ENCODE peak calls at places on chromosomes 6 and 20, in four cellular contexts. One of them, this sample, is unnamed.

GRCh38 chr6:112780498-112781096 is 433.5 kb downstream of the RFPL4B start:
- DNase-seq in BJ: no peak
- DNase-seq in upper lobe of right lung: no peak
- DNase-seq in progenitor cell of endocrine pancreas: peak; percentile 66
- DNase-seq in this sample: peak; percentile 77

GRCh38 chr20:22449115-22449973 is 135.0 kb downstream of the FOXA2 start:
- DNase-seq in BJ: no peak
- DNase-seq in upper lobe of right lung: no peak
- DNase-seq in progenitor cell of endocrine pancreas: no peak
- DNase-seq in this sample: no peak

GRCh38 chr6:154805288-154805911 is 72.2 kb downstream of the SCAF8 start:
- DNase-seq in BJ: no peak
- DNase-seq in upper lobe of right lung: no peak
- DNase-seq in progenitor cell of endocrine pancreas: no peak
- DNase-seq in this sample: no peak

GRCh38 chr20:50434653-50435396 is 75.4 kb upstream of the PTPN1 start:
- DNase-seq in BJ: peak; percentile 52
- DNase-seq in upper lobe of right lung: no peak
- DNase-seq in progenitor cell of endocrine pancreas: no peak
- DNase-seq in this sample: no peak

GRCh38 chr6:112806163-112806900 is 459.2 kb downstream of the RFPL4B start:
- DNase-seq in BJ: no peak
- DNase-seq in upper lobe of right lung: no peak
- DNase-seq in progenitor cell of endocrine pancreas: no peak
- DNase-seq in this sample: no peak

GRCh38 chr6:55239099-55239498 is 64.8 kb downstream of the HCRTR2 start:
- DNase-seq in BJ: no peak
- DNase-seq in upper lobe of right lung: no peak
- DNase-seq in progenitor cell of endocrine pancreas: no peak
- DNase-seq in this sample: no peak

GRCh38 chr6:9711313-9711712 is 703.6 kb downstream of the TFAP2A start:
- DNase-seq in BJ: no peak
- DNase-seq in upper lobe of right lung: no peak
- DNase-seq in progenitor cell of endocrine pancreas: no peak
- DNase-seq in this sample: no peak

GRCh38 chr6:6925391-6926164 is 182.2 kb upstream of the RREB1 start:
- DNase-seq in BJ: no peak
- DNase-seq in upper lobe of right lung: no peak
- DNase-seq in progenitor cell of endocrine pancreas: no peak
- DNase-seq in this sample: no peak

GRCh38 chr20:9483131-9483530 is 31.3 kb upstream of the LAMP5 start:
- DNase-seq in BJ: no peak
- DNase-seq in upper lobe of right lung: no peak
- DNase-seq in progenitor cell of endocrine pancreas: no peak
- DNase-seq in this sample: no peak

GRCh38 chr20:51138576-51138975 is 115.7 kb upstream of the KCNG1 start:
- DNase-seq in BJ: no peak
- DNase-seq in upper lobe of right lung: no peak
- DNase-seq in progenitor cell of endocrine pancreas: no peak
- DNase-seq in this sample: no peak

GRCh38 chr6:75480425-75480824 is 13.2 kb downstream of the FILIP1 start:
- DNase-seq in BJ: peak; percentile 43
- DNase-seq in upper lobe of right lung: no peak
- DNase-seq in progenitor cell of endocrine pancreas: no peak
- DNase-seq in this sample: no peak

GRCh38 chr6:116066789-116067188 is 6.1 kb upstream of the FRK start:
- DNase-seq in BJ: no peak
- DNase-seq in upper lobe of right lung: no peak
- DNase-seq in progenitor cell of endocrine pancreas: no peak
- DNase-seq in this sample: no peak

GRCh38 chr6:169556758-169557505 is 144.9 kb downstream of the WDR27 start:
- DNase-seq in BJ: no peak
- DNase-seq in upper lobe of right lung: no peak
- DNase-seq in progenitor cell of endocrine pancreas: no peak
- DNase-seq in this sample: no peak

GRCh38 chr6:71887006-71887743 is 825 bp downstream of the RIMS1 start:
- DNase-seq in BJ: no peak
- DNase-seq in upper lobe of right lung: peak; percentile 60
- DNase-seq in progenitor cell of endocrine pancreas: no peak
- DNase-seq in this sample: no peak

GRCh38 chr6:324116-324728 is 31.9 kb downstream of the DUSP22 start:
- DNase-seq in BJ: no peak
- DNase-seq in upper lobe of right lung: peak; percentile 66
- DNase-seq in progenitor cell of endocrine pancreas: no peak
- DNase-seq in this sample: no peak

GRCh38 chr6:86825436-86825835 is 111.9 kb upstream of the HTR1E start:
- DNase-seq in BJ: no peak
- DNase-seq in upper lobe of right lung: no peak
- DNase-seq in progenitor cell of endocrine pancreas: no peak
- DNase-seq in this sample: no peak

GRCh38 chr20:61263938-61264337 is 11.9 kb downstream of the CDH4 start:
- DNase-seq in BJ: no peak
- DNase-seq in upper lobe of right lung: no peak
- DNase-seq in progenitor cell of endocrine pancreas: no peak
- DNase-seq in this sample: no peak

GRCh38 chr6:156886409-156886808 is 109.2 kb downstream of the ARID1B start:
- DNase-seq in BJ: no peak
- DNase-seq in upper lobe of right lung: no peak
- DNase-seq in progenitor cell of endocrine pancreas: no peak
- DNase-seq in this sample: no peak

GRCh38 chr20:31547017-31547675 is 32.9 kb downstream of the HM13 start:
- DNase-seq in BJ: peak; percentile 42
- DNase-seq in upper lobe of right lung: peak; percentile 90
- DNase-seq in progenitor cell of endocrine pancreas: peak; percentile 60
- DNase-seq in this sample: peak; percentile 99

GRCh38 chr6:1524040-1524480 is 85.7 kb upstream of the FOXC1 start:
- DNase-seq in BJ: no peak
- DNase-seq in upper lobe of right lung: peak; percentile 90
- DNase-seq in progenitor cell of endocrine pancreas: peak; percentile 34
- DNase-seq in this sample: peak; percentile 82

GRCh38 chr6:79713701-79714322 is 82.7 kb downstream of the SH3BGRL2 start:
- DNase-seq in BJ: no peak
- DNase-seq in upper lobe of right lung: no peak
- DNase-seq in progenitor cell of endocrine pancreas: peak; percentile 45
- DNase-seq in this sample: peak; percentile 72

GRCh38 chr6:104218132-104218531 is 641.6 kb downstream of the HACE1 start:
- DNase-seq in BJ: no peak
- DNase-seq in upper lobe of right lung: no peak
- DNase-seq in progenitor cell of endocrine pancreas: no peak
- DNase-seq in this sample: no peak

GRCh38 chr6:18795726-18796125 is 408.6 kb downstream of the RNF144B start:
- DNase-seq in BJ: no peak
- DNase-seq in upper lobe of right lung: no peak
- DNase-seq in progenitor cell of endocrine pancreas: no peak
- DNase-seq in this sample: no peak

GRCh38 chr6:22653980-22654610 is 84.7 kb downstream of the HDGFL1 start:
- DNase-seq in BJ: no peak
- DNase-seq in upper lobe of right lung: no peak
- DNase-seq in progenitor cell of endocrine pancreas: no peak
- DNase-seq in this sample: no peak

GRCh38 chr6:44338228-44339122 is 4.0 kb upstream of the SPATS1 start:
- DNase-seq in BJ: no peak
- DNase-seq in upper lobe of right lung: no peak
- DNase-seq in progenitor cell of endocrine pancreas: peak; percentile 30
- DNase-seq in this sample: peak; percentile 78

GRCh38 chr6:35674594-35674993 is 14.1 kb downstream of the FKBP5 start:
- DNase-seq in BJ: no peak
- DNase-seq in upper lobe of right lung: no peak
- DNase-seq in progenitor cell of endocrine pancreas: no peak
- DNase-seq in this sample: no peak

GRCh38 chr6:7136859-7137334 is 29.1 kb downstream of the RREB1 start:
- DNase-seq in BJ: no peak
- DNase-seq in upper lobe of right lung: no peak
- DNase-seq in progenitor cell of endocrine pancreas: no peak
- DNase-seq in this sample: no peak

GRCh38 chr6:142380626-142381025 is 78.8 kb downstream of the ADGRG6 start:
- DNase-seq in BJ: no peak
- DNase-seq in upper lobe of right lung: no peak
- DNase-seq in progenitor cell of endocrine pancreas: no peak
- DNase-seq in this sample: no peak

GRCh38 chr20:63224272-63225081 is 8.5 kb upstream of the YTHDF1 start:
- DNase-seq in BJ: no peak
- DNase-seq in upper lobe of right lung: peak; percentile 78
- DNase-seq in progenitor cell of endocrine pancreas: no peak
- DNase-seq in this sample: no peak
- TF ChIP-seq CTCF in BJ: peak; percentile 50
- TF ChIP-seq CTCF in upper lobe of right lung: peak; percentile 10
- TF ChIP-seq CTCF in progenitor cell of endocrine pancreas: no peak
- TF ChIP-seq CTCF in this sample: no peak

GRCh38 chr20:20594171-20594530 is 118.3 kb downstream of the RALGAPA2 start:
- DNase-seq in BJ: no peak
- DNase-seq in upper lobe of right lung: no peak
- DNase-seq in progenitor cell of endocrine pancreas: no peak
- DNase-seq in this sample: no peak
- TF ChIP-seq CTCF in BJ: no peak
- TF ChIP-seq CTCF in upper lobe of right lung: no peak
- TF ChIP-seq CTCF in progenitor cell of endocrine pancreas: peak; percentile 28
- TF ChIP-seq CTCF in this sample: no peak

DNA sequence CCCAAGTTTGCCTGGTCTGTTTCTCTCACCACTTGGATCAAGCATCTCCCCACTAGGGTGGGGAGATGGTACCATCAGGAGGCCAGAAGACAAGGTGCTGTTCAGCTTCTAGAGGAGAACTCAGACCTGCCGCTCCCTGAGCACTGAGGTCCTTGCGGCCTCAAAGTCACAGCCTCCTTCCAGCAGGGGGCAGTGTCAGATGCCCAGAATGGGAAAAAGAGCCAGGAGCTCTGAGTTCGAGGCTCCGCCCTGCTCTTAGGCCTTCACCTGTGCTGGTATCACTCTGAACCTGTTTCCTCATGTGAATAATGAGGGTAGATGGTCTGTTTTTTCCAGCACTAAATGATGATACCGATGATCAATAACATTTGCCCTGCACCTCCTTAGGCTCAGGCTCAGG is 68.7 kb downstream of the TOX2 start:
- DNase-seq in BJ: no peak
- DNase-seq in upper lobe of right lung: no peak
- DNase-seq in progenitor cell of endocrine pancreas: no peak
- DNase-seq in this sample: no peak
- TF ChIP-seq CTCF in BJ: peak; percentile 35
- TF ChIP-seq CTCF in upper lobe of right lung: peak; percentile 40
- TF ChIP-seq CTCF in progenitor cell of endocrine pancreas: peak; percentile 20
- TF ChIP-seq CTCF in this sample: peak; percentile 43

DNA sequence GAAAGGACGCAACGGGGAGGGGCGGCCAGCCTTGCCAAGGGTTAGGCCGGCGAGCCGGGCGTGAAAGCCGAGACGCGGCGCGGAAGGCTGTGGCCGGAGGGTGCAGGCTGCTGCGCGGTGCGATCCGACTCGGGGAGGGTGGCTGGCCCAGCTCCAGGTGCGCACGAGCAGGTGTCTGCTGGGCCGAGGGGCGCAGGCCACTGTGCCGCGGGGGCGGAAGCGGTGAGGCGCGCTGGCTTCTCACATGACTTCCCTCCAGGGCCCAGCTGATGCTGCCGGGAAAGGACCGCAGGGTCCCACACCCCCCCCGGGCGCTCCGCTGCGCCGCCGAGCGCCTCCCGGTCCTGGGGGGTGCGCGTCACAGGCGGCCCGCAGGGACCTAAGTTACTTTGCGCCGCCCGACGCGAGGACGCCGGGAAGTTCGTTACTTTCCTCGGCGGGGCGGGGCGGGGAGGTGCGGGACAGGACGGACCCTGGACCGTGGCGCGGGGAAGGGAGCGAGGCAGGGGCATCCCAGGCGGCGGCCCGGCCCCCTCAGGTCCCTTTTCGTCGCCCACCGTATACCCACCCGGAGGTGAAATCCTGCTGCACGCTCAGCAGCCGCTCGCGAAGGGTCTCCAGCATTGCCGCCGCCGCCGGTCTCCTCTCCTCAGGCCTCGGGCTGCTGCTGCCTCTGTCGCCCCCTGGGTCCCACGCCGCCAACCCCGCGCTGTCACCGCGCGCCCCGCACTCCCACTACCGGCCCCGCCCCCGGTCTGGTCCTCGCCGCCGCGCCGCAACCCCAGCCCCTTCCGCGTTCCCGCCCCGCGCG is at the start of gene DTNBP1:
- DNase-seq in BJ: no peak
- DNase-seq in upper lobe of right lung: peak; percentile 93
- DNase-seq in progenitor cell of endocrine pancreas: peak; percentile 83
- DNase-seq in this sample: peak; percentile 91
- TF ChIP-seq CTCF in BJ: no peak
- TF ChIP-seq CTCF in upper lobe of right lung: no peak
- TF ChIP-seq CTCF in progenitor cell of endocrine pancreas: peak; percentile 39
- TF ChIP-seq CTCF in this sample: no peak

DNA sequence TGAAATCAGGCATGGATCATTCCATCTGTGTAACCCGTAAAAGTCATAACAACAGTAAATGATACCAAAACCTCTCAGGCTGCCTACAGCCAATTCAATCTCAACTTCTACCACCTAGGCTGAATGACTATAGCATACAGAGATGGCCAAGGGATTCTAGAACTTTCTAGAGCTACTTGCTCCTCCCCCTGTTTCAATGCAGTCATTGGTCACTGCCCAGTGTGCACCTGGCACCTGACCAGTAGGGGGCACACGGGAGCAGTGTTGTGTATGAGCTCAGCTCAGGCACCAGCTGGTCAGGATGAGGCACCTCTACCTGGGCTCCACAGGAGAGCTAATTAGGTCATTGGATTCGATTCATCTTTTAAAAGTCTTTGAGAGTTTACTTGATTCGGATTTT is 86.2 kb downstream of the PLEKHG1 start:
- DNase-seq in BJ: no peak
- DNase-seq in upper lobe of right lung: peak; percentile 72
- DNase-seq in progenitor cell of endocrine pancreas: no peak
- DNase-seq in this sample: peak; percentile 29
- TF ChIP-seq CTCF in BJ: peak; percentile 55
- TF ChIP-seq CTCF in upper lobe of right lung: peak; percentile 64
- TF ChIP-seq CTCF in progenitor cell of endocrine pancreas: peak; percentile 54
- TF ChIP-seq CTCF in this sample: peak; percentile 64

This sample was measured in glutamatergic neuron.